ENCODE peak calls at places on chromosome 1, in seven cellular contexts. P, W, X, E, R, N and Y are unnamed samples.

GRCh38 chr1:35691080-35691479 is 27.6 kb downstream of the C1orf216 start:
- DNase-seq in P (no peak), W (no peak), X (no peak), E (peak), R (peak), N (no peak), Y (peak)

GRCh38 chr1:186212574-186213224 is 162.4 kb downstream of the TPR start:
- DNase-seq in P (peak), W (no peak), X (peak), E (peak), R (peak), N (peak), Y (peak)

GRCh38 chr1:15341634-15342375 is 67.9 kb upstream of the EFHD2 start:
- DNase-seq in P (no peak), W (no peak), X (peak), E (no peak), R (no peak), N (no peak), Y (no peak)

GRCh38 chr1:162276493-162276892 is 100.2 kb downstream of the SPATA46 start:
- DNase-seq in P (no peak), W (no peak), X (peak), E (peak), R (peak), N (no peak), Y (peak)

GRCh38 chr1:91091812-91092211 is 70.0 kb upstream of the ZNF644 start:
- DNase-seq in P (no peak), W (no peak), X (no peak), E (peak), R (no peak), N (no peak), Y (no peak)

GRCh38 chr1:153957744-153958110 is 685 bp downstream of the CRTC2 start:
- DNase-seq in P (no peak), W (peak), X (no peak), E (peak), R (no peak), N (peak), Y (no peak)

GRCh38 chr1:219668446-219668845 is 55.5 kb upstream of the ZC3H11B start:
- DNase-seq in P (no peak), W (no peak), X (no peak), E (no peak), R (no peak), N (no peak), Y (no peak)

GRCh38 chr1:25004355-25004754 is 74.3 kb upstream of the RUNX3 start:
- DNase-seq in P (no peak), W (no peak), X (no peak), E (no peak), R (no peak), N (no peak), Y (no peak)

GRCh38 chr1:180786633-180787032 is 126.1 kb upstream of the KIAA1614 start:
- DNase-seq in P (no peak), W (no peak), X (no peak), E (no peak), R (no peak), N (no peak), Y (no peak)

GRCh38 chr1:161772397-161772796 is 6.3 kb downstream of the ATF6 start:
- DNase-seq in P (no peak), W (no peak), X (no peak), E (no peak), R (no peak), N (no peak), Y (no peak)

GRCh38 chr1:214420341-214420740 is 131.1 kb downstream of the PTPN14 start:
- DNase-seq in P (no peak), W (no peak), X (no peak), E (no peak), R (no peak), N (no peak), Y (no peak)

GRCh38 chr1:48036693-48037386 is 39.7 kb upstream of the TRABD2B start:
- DNase-seq in P (no peak), W (no peak), X (peak), E (no peak), R (no peak), N (no peak), Y (no peak)

GRCh38 chr1:235486321-235486720 is 17.9 kb downstream of the B3GALNT2 start:
- DNase-seq in P (no peak), W (no peak), X (peak), E (no peak), R (peak), N (no peak), Y (no peak)

GRCh38 chr1:117735045-117735992 is 129.5 kb downstream of the TENT5C start:
- DNase-seq in P (no peak), W (peak), X (peak), E (peak), R (no peak), N (no peak), Y (no peak)

GRCh38 chr1:43711049-43711448 is 3.7 kb downstream of the ST3GAL3 start:
- DNase-seq in P (no peak), W (no peak), X (peak), E (no peak), R (no peak), N (no peak), Y (no peak)